ENCODE peak calls at places on chromosomes 3 and 15, in four cellular contexts. S is GM12878, Z is HCT116, R is K562. Y is an unnamed sample.

GRCh38 chr3:41847679-41848078 is 114.2 kb downstream of the ULK4 start:
- DNase-seq in S (no peak), Z (no peak), R (no peak), Y (no peak)

GRCh38 chr3:171799501-171799900 is 10.8 kb downstream of the PLD1 start:
- DNase-seq in R (no peak), S (no peak), Z (no peak), Y (no peak)

GRCh38 chr3:179056326-179056725 is 15.3 kb downstream of the ZMAT3 start:
- DNase-seq in S (no peak), Z (no peak), R (no peak), Y (no peak)

GRCh38 chr3:177441813-177442646 is 244.7 kb upstream of the TBL1XR1 start:
- DNase-seq in R (no peak), S (peak), Z (no peak), Y (no peak)

GRCh38 chr3:32467333-32468070 is 35.1 kb downstream of the CMTM6 start:
- DNase-seq in S (no peak), R (peak), Z (no peak), Y (peak)

GRCh38 chr15:77040673-77041072 is 30.2 kb downstream of the TSPAN3 start:
- DNase-seq in S (no peak), Z (no peak), R (no peak), Y (no peak)

GRCh38 chr3:116809218-116809617 is 99.6 kb downstream of the TUSC7 start:
- DNase-seq in S (no peak), R (no peak), Z (no peak), Y (no peak)

GRCh38 chr3:113018461-113019181 is 27.8 kb downstream of the GTPBP8 start:
- DNase-seq in Z (no peak), S (no peak), R (no peak), Y (no peak)

GRCh38 chr15:69478259-69478687 is 25.7 kb downstream of the RPLP1 start:
- DNase-seq in R (peak), S (no peak), Z (peak), Y (peak)

GRCh38 chr3:158809642-158810041 is 7.8 kb downstream of the MFSD1 start:
- DNase-seq in Z (no peak), S (no peak), R (no peak), Y (no peak)
- TF ChIP-seq POLR2AphosphoS5 in Z (no peak), S (no peak), R (no peak), Y (no peak)

DNA sequence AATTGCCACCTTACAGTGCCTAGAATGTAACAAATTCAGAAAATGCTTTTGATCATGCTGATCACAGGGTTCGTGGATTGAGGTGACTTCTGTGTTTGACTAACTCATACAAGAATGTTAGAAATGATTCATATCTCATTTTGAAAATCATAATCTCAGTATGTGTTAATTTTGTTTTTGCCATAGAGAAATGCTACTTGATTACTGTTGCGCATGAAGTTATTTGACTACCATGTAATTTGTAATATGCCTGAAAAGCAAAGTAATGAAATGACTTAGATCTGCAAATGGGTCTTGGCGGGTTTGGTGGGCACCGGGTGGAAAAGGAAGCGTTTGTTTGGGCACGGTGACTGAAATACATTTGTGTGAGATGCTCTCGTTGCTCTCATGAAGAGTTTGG is 173.6 kb upstream of the BHLHE40 start:
- DNase-seq in Z (no peak), S (no peak), R (no peak), Y (no peak)
- TF ChIP-seq EGR1 in Z (no peak), S (no peak), R (no peak), Y (no peak)

GRCh38 chr15:33864360-33865075 is 103.8 kb upstream of the CHRM5 start:
- DNase-seq in R (no peak), Z (no peak), S (no peak), Y (no peak)

GRCh38 chr15:33858836-33859235 is 109.5 kb upstream of the CHRM5 start:
- DNase-seq in Z (no peak), S (no peak), R (no peak), Y (no peak)

GRCh38 chr15:33857726-33858125 is 110.6 kb upstream of the CHRM5 start:
- DNase-seq in R (no peak), S (no peak), Z (no peak), Y (no peak)

GRCh38 chr15:33859992-33860545 is 108.2 kb upstream of the CHRM5 start:
- DNase-seq in R (no peak), Z (no peak), S (no peak), Y (no peak)

DNA sequence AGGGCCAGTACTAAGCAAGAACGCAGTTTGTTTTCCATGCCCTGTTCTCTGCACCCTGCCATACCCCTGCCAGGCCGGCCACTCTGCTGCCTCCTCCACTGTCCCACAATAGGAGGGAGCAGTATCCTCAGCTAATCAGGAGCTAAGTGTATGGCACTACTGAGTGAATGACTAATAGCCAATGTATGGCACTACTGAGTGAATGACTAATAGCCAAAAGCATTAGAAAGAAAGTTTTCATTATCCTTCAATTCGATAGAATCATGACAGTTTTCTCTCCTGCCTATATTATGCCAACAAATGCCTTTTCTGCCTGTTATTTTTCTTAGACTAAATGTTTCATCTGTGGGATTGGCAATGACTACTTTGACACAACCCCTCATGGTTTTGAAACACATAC is 107.5 kb upstream of the CHRM5 start:
- DNase-seq in S (no peak), R (no peak), Z (peak), Y (no peak)
- TF ChIP-seq POLR2AphosphoS5 in S (no peak), R (no peak), Z (no peak), Y (no peak)

DNA sequence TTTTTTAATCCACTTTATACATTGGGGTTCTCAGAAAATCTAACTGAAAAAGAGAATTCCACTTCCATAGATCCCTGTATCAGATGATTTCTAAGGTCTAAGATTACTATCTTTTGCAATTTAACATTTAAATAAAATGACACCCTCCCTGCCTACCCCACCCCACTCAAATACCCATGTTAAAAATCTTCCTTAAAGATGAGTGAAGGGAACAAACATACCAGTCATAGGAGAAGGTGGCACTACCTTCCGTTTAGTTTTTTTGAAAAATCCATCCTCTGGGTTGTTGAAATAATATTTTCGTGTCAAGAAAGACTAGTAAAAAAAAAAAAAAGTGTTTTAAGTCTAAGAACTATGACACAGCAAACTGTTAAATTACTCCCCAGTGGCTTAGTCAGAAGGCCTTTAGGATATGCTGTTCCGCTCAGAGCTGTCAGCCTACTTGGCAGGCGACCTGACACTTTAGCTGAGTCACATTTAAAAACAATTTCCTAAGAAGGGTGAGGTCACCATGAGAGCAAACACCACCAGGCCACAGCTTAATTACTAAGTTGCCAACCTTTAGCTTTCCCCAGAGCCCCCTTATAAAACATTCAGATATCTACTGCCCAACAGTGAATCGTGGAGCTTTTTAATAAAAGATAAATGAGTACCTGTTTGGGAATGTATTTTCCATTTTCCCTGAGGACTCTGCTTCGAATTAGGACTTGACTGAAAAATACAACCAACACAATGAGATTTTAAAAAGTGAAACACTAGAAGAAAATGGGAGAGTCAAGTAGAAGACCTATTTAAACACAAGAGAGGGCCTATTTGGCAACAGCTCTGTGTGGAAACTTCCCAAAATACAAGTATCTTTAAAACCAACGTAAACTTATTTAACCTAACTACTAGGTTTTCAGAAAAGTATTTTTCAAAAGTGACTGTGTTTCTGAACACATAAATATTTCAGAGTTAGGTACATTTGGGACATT is 9.6 kb downstream of the EMC3 start:
- DNase-seq in Z (peak), R (peak), S (no peak), Y (no peak)
- TF ChIP-seq EGR1 in Z (no peak), R (no peak), S (no peak), Y (no peak)

DNA sequence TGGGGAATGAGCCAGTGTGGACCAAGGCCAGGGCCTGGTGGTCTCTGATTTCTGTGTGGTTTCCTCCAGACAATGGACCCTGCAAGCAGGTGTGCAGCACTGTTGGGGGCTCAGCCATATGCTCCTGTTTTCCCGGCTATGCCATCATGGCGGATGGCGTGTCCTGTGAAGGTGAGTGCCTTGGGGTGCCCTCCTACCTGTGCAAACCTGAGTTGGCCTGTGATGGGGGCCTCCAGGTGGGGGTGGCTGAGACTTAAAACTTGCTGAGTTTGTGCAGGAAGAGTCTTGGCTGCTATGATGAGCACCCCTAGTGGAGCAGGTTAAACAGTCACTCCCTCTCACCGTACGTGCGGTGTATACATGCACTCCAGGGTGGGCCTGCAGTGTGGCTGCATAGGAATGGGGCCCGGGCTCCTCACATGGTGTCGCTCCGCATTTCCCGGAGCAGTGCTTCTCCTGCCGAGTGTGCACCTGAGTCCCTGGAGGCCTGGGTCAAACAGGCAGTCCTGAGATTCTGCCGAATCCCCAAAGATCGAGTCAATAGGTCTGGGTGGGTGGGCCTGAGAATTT is 70.8 kb downstream of the FBLN2 start:
- DNase-seq in S (no peak), R (peak), Z (no peak), Y (no peak)
- TF ChIP-seq POLR2AphosphoS5 in S (no peak), R (no peak), Z (no peak), Y (no peak)

DNA sequence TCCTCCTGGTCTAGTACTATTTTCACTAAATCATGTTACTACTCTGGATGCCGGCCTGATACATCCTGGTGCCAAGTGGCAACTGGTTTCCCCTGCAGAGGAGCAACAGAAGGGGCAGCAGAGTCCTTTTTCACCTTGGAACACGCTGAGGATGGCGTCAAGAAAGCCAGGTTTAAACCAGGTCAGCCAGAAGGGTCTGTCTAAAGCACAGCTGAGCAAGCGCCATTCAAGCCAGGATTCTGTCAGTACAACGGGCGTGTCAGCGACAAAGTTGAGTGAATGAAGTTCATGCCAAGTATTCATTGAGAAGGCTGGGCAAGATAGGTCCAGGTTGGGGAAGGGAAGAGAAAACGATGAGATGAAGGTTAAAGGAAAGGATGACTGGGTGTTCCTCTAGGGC is 88.2 kb downstream of the FBN1 start:
- DNase-seq in S (no peak), Z (no peak), R (no peak), Y (no peak)
- TF ChIP-seq EGR1 in S (no peak), Z (no peak), R (no peak), Y (no peak)

GRCh38 chr15:28191832-28192231 is 92.7 kb upstream of the OCA2 start:
- DNase-seq in Z (no peak), R (no peak), S (no peak), Y (no peak)
- TF ChIP-seq POLR2AphosphoS5 in Z (no peak), R (no peak), S (no peak), Y (no peak)

GRCh38 chr15:66422347-66422746 is 35.6 kb downstream of the MAP2K1 start:
- DNase-seq in R (no peak), Z (no peak), S (no peak), Y (no peak)

GRCh38 chr15:66429117-66429516 is 42.4 kb downstream of the MAP2K1 start:
- DNase-seq in Z (no peak), S (no peak), R (no peak), Y (no peak)

GRCh38 chr15:66423149-66423548 is 36.4 kb downstream of the MAP2K1 start:
- DNase-seq in R (no peak), S (no peak), Z (no peak), Y (no peak)

GRCh38 chr15:66425837-66426236 is 39.1 kb downstream of the MAP2K1 start:
- DNase-seq in S (no peak), R (no peak), Z (no peak), Y (no peak)

DNA sequence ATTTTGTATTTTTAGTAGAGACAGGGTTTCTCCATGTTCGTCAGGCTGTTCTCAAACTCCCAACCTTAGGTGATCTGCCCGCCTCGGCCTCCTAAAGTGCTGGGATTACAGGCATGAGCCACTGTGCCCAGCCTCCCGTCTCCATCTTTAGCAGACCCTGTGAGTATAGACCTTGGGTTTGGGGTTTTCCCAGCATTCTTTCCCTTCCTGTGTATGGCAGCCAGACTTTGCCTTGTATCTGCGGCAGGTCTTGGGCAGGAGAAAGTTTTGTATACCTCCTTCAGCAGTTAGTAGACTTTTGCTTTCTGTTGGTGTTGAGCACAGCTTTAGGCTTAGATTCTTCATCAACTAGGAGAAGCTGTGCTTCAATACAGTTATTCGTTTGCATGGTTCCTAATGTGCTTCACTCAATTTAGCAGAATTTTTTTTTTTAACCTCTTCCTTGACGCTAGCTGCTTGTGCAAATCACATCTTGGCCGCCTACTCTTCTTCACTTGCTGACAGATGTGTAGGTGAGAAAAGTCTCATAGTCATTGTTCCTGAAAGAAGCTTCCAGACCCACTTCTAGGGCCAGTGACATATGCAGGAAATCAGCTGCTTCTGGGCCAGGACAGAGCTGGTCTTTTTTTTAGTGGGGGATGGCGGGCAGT is 38.4 kb downstream of the MAP2K1 start:
- DNase-seq in S (no peak), Z (no peak), R (no peak), Y (no peak)
- TF ChIP-seq EGR1 in S (no peak), Z (no peak), R (no peak), Y (no peak)

GRCh38 chr3:48918388-48919214 is at the start of gene ARIH2:
- DNase-seq in S (peak), R (peak), Z (peak), Y (peak)

GRCh38 chr3:48915296-48915695 is 3.3 kb upstream of the ARIH2 start:
- DNase-seq in R (peak), Z (no peak), S (no peak), Y (no peak)

GRCh38 chr3:48919215-48920138 is 835 bp downstream of the ARIH2 start:
- DNase-seq in R (peak), S (no peak), Z (peak), Y (no peak)
- TF ChIP-seq POLR2AphosphoS5 in R (peak), S (peak), Z (no peak), Y (no peak)

DNA sequence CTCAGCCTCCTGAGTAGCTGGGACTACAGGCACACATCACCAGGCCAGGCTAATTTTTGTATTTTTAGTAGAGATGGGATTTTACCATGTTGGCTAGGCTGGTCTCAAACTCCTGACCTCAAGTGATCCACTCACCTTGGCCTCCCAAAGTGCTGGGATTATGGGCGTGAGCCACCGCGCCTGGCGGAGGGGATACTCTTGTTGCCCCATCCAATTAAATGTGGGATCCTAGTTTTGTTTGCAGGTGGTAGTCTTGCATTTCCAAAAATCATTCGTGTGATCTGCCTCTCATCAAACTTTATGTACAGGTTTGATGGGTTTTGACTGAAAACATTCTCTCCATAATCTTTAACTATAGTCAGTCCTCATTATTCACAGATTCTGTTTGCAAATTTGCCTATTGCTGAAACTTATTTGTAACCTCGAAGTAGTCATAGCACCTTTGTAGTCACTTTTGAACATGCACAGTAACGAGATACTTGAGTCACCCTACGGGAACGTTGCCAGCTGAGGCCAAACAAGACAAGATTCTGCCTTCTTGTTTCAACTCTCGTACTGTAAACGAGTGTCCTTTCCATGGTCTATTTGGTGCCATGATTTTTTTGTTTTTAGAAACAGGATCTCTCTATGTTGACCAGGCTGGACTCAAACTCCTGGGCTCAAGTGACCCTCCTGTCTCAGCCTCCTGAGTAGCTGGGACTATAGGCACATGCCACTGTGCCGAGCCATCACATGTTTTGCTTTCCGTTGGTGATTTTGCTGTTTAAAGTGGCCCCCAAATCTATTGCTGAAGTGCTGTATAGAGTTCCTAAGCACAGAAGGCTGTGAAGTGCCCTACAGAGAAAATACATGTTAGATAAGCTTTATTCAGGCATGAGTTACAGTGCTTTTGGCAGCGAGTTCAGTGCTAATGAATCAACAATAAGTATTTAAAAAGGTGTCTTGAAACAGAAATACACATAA is 8.1 kb upstream of the MAPK6 start:
- DNase-seq in Z (peak), S (peak), R (peak), Y (no peak)
- TF ChIP-seq EGR1 in Z (no peak), S (no peak), R (no peak), Y (no peak)